ENCODE peak calls at places on chromosome 9, in eight cellular contexts. K, Z, O, G, D, H, X and I are unnamed samples.

GRCh38 chr9:131960805-131961495 is 118.7 kb downstream of the MED27 start:
- DNase-seq in K (no peak), Z (no peak), O (no peak), G (no peak), D (no peak), H (peak; percentile 70), X (no peak), I (no peak)

GRCh38 chr9:96874947-96875459 is 20.7 kb upstream of the ZNF782 start:
- DNase-seq in K (peak; percentile 62), Z (peak; percentile 28), O (no peak), G (peak; percentile 71), D (no peak), H (no peak), X (peak; percentile 40), I (peak; percentile 59)

GRCh38 chr9:111752455-111752854 is 42.3 kb downstream of the SHOC1 start:
- DNase-seq in K (no peak), Z (no peak), O (no peak), G (peak; percentile 79), D (no peak), H (no peak), X (no peak), I (peak; percentile 73)

GRCh38 chr9:95077053-95077765 is 240.3 kb downstream of the FANCC start:
- DNase-seq in K (no peak), Z (no peak), O (no peak), G (no peak), D (no peak), H (peak; percentile 70), X (no peak), I (no peak)

GRCh38 chr9:20524776-20525175 is 97.5 kb downstream of the MLLT3 start:
- DNase-seq in K (no peak), Z (no peak), O (no peak), G (peak; percentile 32), D (no peak), H (no peak), X (no peak), I (no peak)

GRCh38 chr9:108618906-108619550 is 236.8 kb downstream of the ACTL7B start:
- DNase-seq in K (no peak), Z (no peak), O (no peak), G (peak; percentile 23), D (no peak), H (no peak), X (no peak), I (no peak)

GRCh38 chr9:123445116-123445515 is 89.1 kb downstream of the CRB2 start:
- DNase-seq in K (no peak), Z (no peak), O (no peak), G (no peak), D (no peak), H (no peak), X (no peak), I (no peak)

GRCh38 chr9:5920860-5921328 is 30.2 kb downstream of the MLANA start:
- DNase-seq in K (no peak), Z (no peak), O (no peak), G (no peak), D (no peak), H (no peak), X (peak; percentile 66), I (peak; percentile 38)

GRCh38 chr9:135277219-135278201 is 190.0 kb downstream of the OLFM1 start:
- DNase-seq in K (no peak), Z (no peak), O (no peak), G (no peak), D (no peak), H (peak; percentile 17), X (no peak), I (no peak)